ENCODE peak calls at places on chromosomes 3 and 15, in ten cellular contexts. X is testis, Y is lower leg skin, J is IMR-90, U is sigmoid colon, L is HCT116, D is HepG2, H is Peyer's patch, E is transverse colon, Q is ovary. W is an unnamed sample.

GRCh38 chr15:75112278-75112847 is 89.0 kb downstream of the PPCDC start:
- DNase-seq in J (no peak), Q (no peak), L (no peak), D (no peak), H (no peak), X (no peak), Y (no peak), U (no peak), E (no peak), W (no peak)

GRCh38 chr3:185024406-185024805 is 128.5 kb downstream of the C3orf70 start:
- DNase-seq in L (no peak), D (no peak), E (no peak), H (no peak), Y (no peak), J (no peak), Q (no peak), U (no peak), X (no peak), W (no peak)

GRCh38 chr3:4492240-4493007 is 724 bp upstream of the ITPR1 start:
- DNase-seq in E (peak), H (peak), L (no peak), Q (peak), D (peak), Y (peak), X (peak), J (peak), U (peak), W (peak)

GRCh38 chr15:38212759-38213158 is 39.9 kb upstream of the SPRED1 start:
- DNase-seq in X (no peak), U (no peak), E (no peak), Y (no peak), Q (no peak), D (no peak), L (no peak), H (no peak), J (no peak), W (no peak)

GRCh38 chr15:41502787-41503668 is 9.4 kb downstream of the ITPKA start:
- DNase-seq in X (no peak), Y (no peak), E (no peak), U (no peak), H (no peak), D (no peak), Q (no peak), J (no peak), L (no peak), W (no peak)

GRCh38 chr3:98972155-98972554 is 70.7 kb upstream of the DCBLD2 start:
- DNase-seq in Y (no peak), Q (no peak), H (no peak), L (peak), E (no peak), J (peak), U (no peak), D (peak), X (no peak), W (no peak)

GRCh38 chr15:72288796-72289596 is 16.6 kb upstream of the PARP6 start:
- DNase-seq in Y (no peak), J (no peak), Q (no peak), U (no peak), D (no peak), H (no peak), L (no peak), X (no peak), E (no peak), W (no peak)

GRCh38 chr3:121483290-121483689 is 62.5 kb downstream of the POLQ start:
- DNase-seq in Y (no peak), X (no peak), H (no peak), L (no peak), J (peak), Q (no peak), U (no peak), E (no peak), D (no peak), W (no peak)

GRCh38 chr3:149198611-149199010 is 23.0 kb downstream of the CP start:
- DNase-seq in Q (no peak), J (peak), L (no peak), X (no peak), H (no peak), Y (no peak), E (no peak), U (no peak), D (no peak), W (no peak)

GRCh38 chr15:31125061-31125460 is 23.5 kb upstream of the TRPM1 start:
- DNase-seq in E (no peak), H (no peak), Y (peak), Q (no peak), L (no peak), J (no peak), U (no peak), X (no peak), D (no peak), W (no peak)

GRCh38 chr15:69462030-69462492 is 9.4 kb downstream of the RPLP1 start:
- DNase-seq in Y (peak), J (no peak), X (peak), E (peak), U (peak), H (peak), Q (peak), L (no peak), D (no peak), W (peak)

GRCh38 chr3:103319912-103320311 is 885.1 kb downstream of the ZPLD1 start:
- DNase-seq in H (no peak), Q (no peak), E (no peak), L (no peak), D (no peak), J (no peak), U (no peak), X (no peak), Y (no peak), W (no peak)

GRCh38 chr3:11820540-11821041 is 26.1 kb downstream of the TAMM41 start:
- DNase-seq in X (peak), E (no peak), J (peak), L (no peak), Q (peak), Y (no peak), H (no peak), D (no peak), U (no peak), W (peak)

GRCh38 chr15:60426870-60427528 is 29.2 kb upstream of the ANXA2 start:
- DNase-seq in H (no peak), D (no peak), E (no peak), L (no peak), Y (no peak), X (no peak), U (no peak), J (peak), Q (no peak), W (no peak)

GRCh38 chr3:133475245-133476010 is 75.6 kb downstream of the BFSP2 start:
- DNase-seq in Y (no peak), X (no peak), D (no peak), U (no peak), H (peak), L (no peak), J (no peak), E (no peak), Q (no peak), W (peak)

GRCh38 chr15:64013179-64014043 is 32.9 kb downstream of the DAPK2 start:
- DNase-seq in U (no peak), J (no peak), D (no peak), E (peak), H (no peak), L (no peak), X (no peak), Q (no peak), Y (no peak), W (no peak)

GRCh38 chr3:128316456-128316855 is 150.2 kb downstream of the DNAJB8 start:
- DNase-seq in J (no peak), H (peak), E (no peak), U (no peak), D (no peak), Q (peak), L (no peak), X (peak), Y (peak), W (no peak)

GRCh38 chr3:146747928-146748327 is 142.8 kb upstream of the PLSCR5 start:
- DNase-seq in E (no peak), X (no peak), J (peak), L (peak), D (no peak), Y (no peak), U (no peak), Q (no peak), H (no peak), W (no peak)

GRCh38 chr3:11548721-11549131 is 95.0 kb downstream of the VGLL4 start:
- DNase-seq in E (peak), Q (peak), Y (no peak), D (no peak), L (peak), H (no peak), U (peak), X (no peak), J (peak), W (peak)

GRCh38 chr3:194265505-194265892 is 85.6 kb downstream of the CPN2 start:
- DNase-seq in U (peak), H (no peak), Y (peak), L (no peak), J (peak), D (no peak), Q (peak), E (peak), X (peak), W (peak)

GRCh38 chr15:81863157-81863556 is 182.7 kb downstream of the MEX3B start:
- DNase-seq in E (no peak), Y (no peak), H (no peak), X (no peak), J (peak), L (no peak), U (no peak), D (no peak), Q (no peak), W (no peak)

GRCh38 chr3:172153335-172153861 is 114.0 kb downstream of the FNDC3B start:
- DNase-seq in X (peak), L (peak), Q (peak), U (peak), E (peak), H (peak), D (no peak), J (peak), Y (peak), W (peak)

GRCh38 chr15:41235929-41236328 is 4.9 kb downstream of the CHP1 start:
- DNase-seq in H (no peak), Y (no peak), E (no peak), U (no peak), J (no peak), Q (no peak), L (no peak), D (no peak), X (no peak), W (no peak)

GRCh38 chr3:47266709-47267489 is 15.7 kb downstream of the KIF9 start:
- DNase-seq in X (peak), H (peak), Y (peak), D (peak), E (peak), L (peak), U (peak), J (peak), Q (peak), W (peak)

GRCh38 chr3:71087109-71088018 is 496.2 kb downstream of the FOXP1 start:
- DNase-seq in U (no peak), J (peak), H (peak), E (no peak), Y (no peak), X (no peak), L (no peak), Q (no peak), D (peak), W (no peak)

GRCh38 chr3:60742606-60743145 is 508.6 kb downstream of the FHIT start:
- DNase-seq in Y (no peak), J (peak), U (no peak), X (no peak), L (no peak), E (no peak), Q (no peak), D (peak), H (no peak), W (no peak)

DNA sequence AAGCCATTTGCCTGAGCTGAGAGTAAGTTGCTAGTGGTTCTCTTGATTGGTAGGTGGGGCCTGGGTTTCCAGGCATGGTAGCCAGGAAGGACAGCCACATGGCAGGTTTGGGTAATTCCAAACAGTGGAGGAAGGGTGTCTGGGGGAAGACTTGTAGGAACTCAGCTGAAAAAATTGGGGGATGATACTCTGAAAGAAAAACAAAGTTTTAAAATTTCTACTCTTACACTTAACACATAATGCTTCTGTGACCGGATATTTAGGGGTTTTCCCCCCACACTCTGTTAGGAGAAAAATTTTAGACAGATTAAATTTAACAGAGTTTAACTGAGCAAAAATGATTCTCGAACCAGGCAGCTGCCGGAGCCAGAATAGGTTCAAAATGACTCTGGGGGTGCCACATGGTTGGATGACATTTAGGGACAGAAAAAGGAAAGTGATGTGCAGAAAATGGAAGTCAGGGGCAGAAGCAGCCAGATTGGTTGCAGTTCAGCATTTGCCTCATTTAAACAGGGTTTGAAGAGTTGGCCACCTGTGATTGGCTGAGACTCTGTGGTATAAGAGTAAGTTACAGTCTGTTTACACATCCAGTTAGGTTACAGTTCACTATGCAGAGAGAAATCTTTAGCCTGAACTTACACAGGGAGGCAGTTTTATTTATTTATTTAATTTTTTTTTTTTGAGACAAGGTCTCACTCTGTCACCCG is 8.1 kb downstream of the B2M start:
- DNase-seq in J (peak), E (no peak), Y (no peak), L (no peak), U (no peak), Q (no peak), X (no peak), D (peak), H (peak), W (no peak)
- TF ChIP-seq POLR2A in J (no peak), E (peak), Y (no peak), L (no peak), U (no peak), Q (no peak), X (no peak), D (no peak), H (no peak), W (no peak)

GRCh38 chr15:53758412-53758811 is 1.1 kb downstream of the WDR72 start:
- DNase-seq in Q (no peak), L (no peak), Y (no peak), U (no peak), H (no peak), J (no peak), E (no peak), D (no peak), X (no peak), W (peak)

GRCh38 chr15:53757906-53758305 is 1.6 kb downstream of the WDR72 start:
- DNase-seq in Y (no peak), Q (no peak), U (no peak), D (no peak), J (no peak), H (no peak), L (no peak), E (no peak), X (no peak), W (peak)

GRCh38 chr15:53759333-53759975 is at the start of gene WDR72:
- DNase-seq in J (no peak), Y (no peak), U (no peak), D (no peak), Q (no peak), X (peak), H (no peak), L (no peak), E (peak), W (peak)

DNA sequence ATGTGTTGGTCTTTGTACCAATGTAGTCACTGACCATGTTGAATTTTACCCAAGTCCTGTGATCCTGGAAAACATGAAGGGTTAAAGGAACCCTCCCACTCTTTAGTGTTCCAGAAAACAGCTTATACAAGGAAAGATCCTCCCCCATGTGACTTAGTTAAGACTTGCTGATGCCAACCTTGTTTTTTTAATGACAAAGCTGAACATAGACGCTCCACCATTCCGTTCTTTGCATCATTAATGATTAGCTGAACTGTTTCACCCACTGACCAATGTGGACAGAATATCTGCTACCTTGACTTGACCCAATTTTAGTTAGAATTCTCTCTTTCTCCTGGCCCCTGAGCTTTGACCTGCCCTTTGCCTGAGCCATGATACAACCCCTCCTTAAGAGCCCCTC is 3.5 kb upstream of the WDR72 start:
- DNase-seq in Q (no peak), U (no peak), L (no peak), X (no peak), E (no peak), Y (no peak), H (no peak), D (no peak), J (no peak), W (no peak)
- TF ChIP-seq CTCF in Q (no peak), U (no peak), L (no peak), X (no peak), E (no peak), Y (no peak), H (no peak), D (no peak), J (no peak), W (no peak)

GRCh38 chr15:66072616-66073361 is 180.8 kb downstream of the MEGF11 start:
- DNase-seq in J (no peak), D (no peak), X (no peak), L (no peak), H (no peak), Q (no peak), U (peak), Y (peak), E (no peak), W (no peak)
- TF ChIP-seq POLR2A in J (no peak), D (no peak), X (no peak), L (no peak), H (no peak), Q (no peak), U (no peak), Y (no peak), E (no peak), W (no peak)

GRCh38 chr15:39888809-39889208 is 31.3 kb downstream of the GPR176 start:
- DNase-seq in X (no peak), Q (no peak), D (peak), Y (no peak), H (no peak), J (no peak), E (no peak), L (no peak), U (no peak), W (no peak)
- TF ChIP-seq CTCF in X (no peak), Q (no peak), D (peak), Y (no peak), H (no peak), J (no peak), E (no peak), L (no peak), U (no peak), W (no peak)

DNA sequence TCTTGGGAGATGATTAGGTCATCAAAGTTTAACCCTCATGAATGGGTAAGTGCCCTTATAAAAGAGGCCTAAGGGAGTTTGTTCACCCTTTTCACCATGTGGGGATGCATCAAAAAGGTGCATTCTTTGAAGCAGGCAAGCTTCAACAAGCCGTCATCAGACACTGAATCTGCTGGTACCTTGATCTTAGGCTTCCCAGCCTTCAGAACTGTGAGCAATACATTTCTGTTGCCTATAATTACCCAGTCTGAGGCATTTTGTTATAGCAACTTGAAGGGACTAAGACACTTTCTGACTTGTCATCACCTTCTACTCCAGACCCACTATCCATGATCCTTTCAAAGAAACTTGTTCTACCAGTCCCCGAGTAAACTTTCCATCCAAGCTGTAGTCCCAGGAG is 44.6 kb upstream of the LRRC58 start:
- DNase-seq in X (no peak), J (no peak), Y (no peak), D (no peak), E (no peak), U (no peak), L (no peak), Q (no peak), H (no peak), W (no peak)
- TF ChIP-seq POLR2A in X (no peak), J (no peak), Y (no peak), D (no peak), E (no peak), U (no peak), L (no peak), Q (no peak), H (no peak), W (no peak)

GRCh38 chr15:92200891-92201290 is 192.8 kb upstream of the ST8SIA2 start:
- DNase-seq in X (no peak), U (no peak), Y (no peak), L (no peak), E (no peak), H (no peak), J (no peak), Q (no peak), D (no peak), W (no peak)

DNA sequence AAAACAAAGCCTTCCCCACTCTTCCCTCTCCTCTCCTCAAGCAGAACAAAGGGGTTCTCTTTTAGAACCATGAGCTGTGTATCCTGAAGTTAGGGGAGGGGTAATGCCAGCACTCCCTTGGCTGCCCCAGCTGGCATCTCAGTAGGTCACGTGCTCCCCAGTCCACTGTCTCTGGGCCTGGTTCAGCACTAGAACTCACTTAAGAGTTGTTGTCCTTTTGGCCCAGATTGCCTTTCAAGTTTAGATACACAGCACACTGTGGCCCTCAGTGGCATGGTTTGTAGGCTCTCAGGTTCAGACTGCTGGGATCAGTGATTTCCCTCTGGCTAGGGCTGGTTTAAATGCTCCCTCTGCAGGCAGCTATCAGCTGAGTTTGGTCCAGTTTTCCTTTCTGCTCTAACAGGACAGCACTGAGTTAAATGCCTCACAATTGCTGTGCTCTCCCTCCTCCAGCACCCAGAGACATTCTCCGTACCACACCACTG is 188.4 kb upstream of the ST8SIA2 start:
- DNase-seq in Q (no peak), L (no peak), H (no peak), X (no peak), U (no peak), Y (no peak), J (no peak), E (peak), D (peak), W (peak)
- TF ChIP-seq CTCF in Q (no peak), L (peak), H (no peak), X (no peak), U (no peak), Y (no peak), J (no peak), E (no peak), D (peak), W (no peak)

GRCh38 chr3:27451845-27452244 is 32.3 kb downstream of the SLC4A7 start:
- DNase-seq in U (no peak), E (no peak), Y (no peak), H (no peak), D (no peak), J (no peak), X (no peak), L (no peak), Q (no peak), W (no peak)
- TF ChIP-seq POLR2A in U (no peak), E (no peak), Y (no peak), H (no peak), D (no peak), J (no peak), X (no peak), L (no peak), Q (no peak), W (no peak)

DNA sequence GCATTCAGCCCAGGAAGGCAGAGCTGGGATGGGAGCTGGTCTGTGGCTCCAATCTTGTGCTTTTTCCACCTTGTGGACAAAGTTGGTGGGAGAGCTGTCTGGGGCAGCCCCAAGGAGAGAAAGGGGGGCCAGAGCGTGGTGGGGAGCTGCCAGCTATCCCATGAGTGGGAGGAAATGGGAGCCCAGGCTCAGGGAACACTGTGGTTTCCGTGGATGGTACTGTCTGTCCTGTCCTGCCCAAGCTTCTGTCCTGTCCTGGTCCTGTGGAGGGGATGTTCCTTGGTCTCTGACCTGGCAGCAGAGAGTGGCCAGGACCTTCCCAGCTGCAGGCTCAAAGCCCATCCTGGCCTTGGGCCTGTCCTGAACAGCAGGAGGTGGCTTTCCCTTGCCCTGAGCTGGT is 72.6 kb upstream of the SEC13 start:
- DNase-seq in U (no peak), X (no peak), L (no peak), Y (no peak), E (no peak), J (no peak), D (no peak), Q (no peak), H (no peak), W (no peak)
- TF ChIP-seq CTCF in U (no peak), X (no peak), L (no peak), Y (no peak), E (no peak), J (no peak), D (no peak), Q (no peak), H (no peak), W (no peak)